ENCODE peak calls at places on chromosomes 7 and 10, in six cellular contexts. L, T, X, S, V and P are unnamed samples.

GRCh38 chr7:39587393-39587792 is 21.2 kb downstream of the YAE1 start:
- DNase-seq in L (peak), T (peak), X (no peak), S (no peak), V (no peak), P (peak)

GRCh38 chr7:120927454-120928103 is 23.0 kb upstream of the ING3 start:
- DNase-seq in L (no peak), T (no peak), X (no peak), S (no peak), V (no peak), P (no peak)

GRCh38 chr7:94405506-94405905 is 10.8 kb downstream of the COL1A2 start:
- DNase-seq in L (peak), T (peak), X (no peak), S (no peak), V (no peak), P (no peak)

GRCh38 chr10:14588084-14588937 is 186.4 kb downstream of the FAM107B start:
- DNase-seq in L (peak), T (peak), X (peak), S (no peak), V (no peak), P (peak)

GRCh38 chr10:132493246-132493755 is 44.3 kb upstream of the INPP5A start:
- DNase-seq in L (no peak), T (no peak), X (no peak), S (no peak), V (no peak), P (no peak)

GRCh38 chr7:144827581-144828139 is 8.2 kb downstream of the TPK1 start:
- DNase-seq in L (peak), T (peak), X (no peak), S (no peak), V (no peak), P (peak)

GRCh38 chr7:5606235-5606634 is 175.2 kb downstream of the RNF216 start:
- DNase-seq in L (no peak), T (no peak), X (no peak), S (no peak), V (no peak), P (no peak)

GRCh38 chr10:33390046-33390445 is 55.6 kb upstream of the NRP1 start:
- DNase-seq in L (no peak), T (no peak), X (no peak), S (no peak), V (no peak), P (peak)

GRCh38 chr7:75623390-75624133 is 115.2 kb downstream of the HIP1 start:
- DNase-seq in L (peak), T (no peak), X (no peak), S (no peak), V (no peak), P (peak)

GRCh38 chr7:73827568-73828106 is 3.2 kb upstream of the CLDN4 start:
- DNase-seq in L (no peak), T (no peak), X (no peak), S (peak), V (no peak), P (no peak)

GRCh38 chr7:118974836-118975235 is 750.3 kb downstream of the ANKRD7 start:
- DNase-seq in L (no peak), T (no peak), X (no peak), S (no peak), V (no peak), P (no peak)

GRCh38 chr7:12923971-12924370 is 236.5 kb downstream of the ARL4A start:
- DNase-seq in L (peak), T (peak), X (no peak), S (no peak), V (no peak), P (no peak)

GRCh38 chr7:2651847-2652735 is 20.3 kb downstream of the TTYH3 start:
- DNase-seq in L (no peak), T (no peak), X (no peak), S (no peak), V (no peak), P (no peak)

GRCh38 chr7:86939197-86939814 is 120.1 kb downstream of the ELAPOR2 start:
- DNase-seq in L (peak), T (peak), X (no peak), S (peak), V (peak), P (peak)

GRCh38 chr10:79249156-79250121 is 97.8 kb upstream of the PPIF start:
- DNase-seq in L (no peak), T (no peak), X (peak), S (no peak), V (peak), P (no peak)

GRCh38 chr10:62528441-62528840 is 154.3 kb downstream of the ZNF365 start:
- DNase-seq in L (no peak), T (no peak), X (peak), S (no peak), V (peak), P (no peak)

GRCh38 chr7:96670338-96671289 is 39.0 kb downstream of the SEM1 start:
- DNase-seq in L (no peak), T (no peak), X (no peak), S (no peak), V (no peak), P (no peak)

GRCh38 chr7:76073335-76073990 is 25.6 kb downstream of the MDH2 start:
- DNase-seq in L (no peak), T (no peak), X (no peak), S (no peak), V (no peak), P (no peak)

GRCh38 chr10:62818426-62819011 is 2.4 kb upstream of the EGR2 start:
- DNase-seq in L (peak), T (peak), X (peak), S (peak), V (no peak), P (peak)

GRCh38 chr7:88546808-88547207 is 212.7 kb upstream of the ZNF804B start:
- DNase-seq in L (peak), T (peak), X (peak), S (peak), V (peak), P (peak)

GRCh38 chr10:111973306-111973705 is 210.3 kb downstream of the GPAM start:
- DNase-seq in L (peak), T (no peak), X (no peak), S (no peak), V (no peak), P (no peak)

GRCh38 chr7:101386177-101386557 is 23.5 kb downstream of the COL26A1 start:
- DNase-seq in L (no peak), T (no peak), X (no peak), S (no peak), V (no peak), P (no peak)

GRCh38 chr7:104758504-104758903 is 255.5 kb upstream of the KMT2E start:
- DNase-seq in L (peak), T (no peak), X (no peak), S (no peak), V (no peak), P (peak)

GRCh38 chr10:57849726-57850357 is 417.9 kb downstream of the IPMK start:
- DNase-seq in L (peak), T (peak), X (no peak), S (no peak), V (no peak), P (peak)

GRCh38 chr10:12727832-12728215 is 273.7 kb downstream of the CCDC3 start:
- DNase-seq in L (no peak), T (no peak), X (no peak), S (no peak), V (no peak), P (peak)

GRCh38 chr10:6292741-6293151 is 90.0 kb downstream of the PFKFB3 start:
- DNase-seq in L (peak), T (no peak), X (no peak), S (no peak), V (no peak), P (no peak)

GRCh38 chr7:95845007-95845406 is 72.7 kb downstream of the DYNC1I1 start:
- DNase-seq in L (no peak), T (peak), X (no peak), S (no peak), V (no peak), P (peak)

GRCh38 chr10:63819753-63820347 is 298.6 kb downstream of the REEP3 start:
- DNase-seq in L (peak), T (peak), X (no peak), S (peak), V (peak), P (peak)

GRCh38 chr7:91068136-91068795 is 196.0 kb upstream of the FZD1 start:
- DNase-seq in L (no peak), T (no peak), X (no peak), S (no peak), V (no peak), P (no peak)

GRCh38 chr10:36263871-36264270 is 621.8 kb upstream of the FZD8 start:
- DNase-seq in L (no peak), T (peak), X (no peak), S (no peak), V (no peak), P (peak)

GRCh38 chr10:59181668-59182067 is 5.2 kb downstream of the PHYHIPL start:
- DNase-seq in L (peak), T (peak), X (peak), S (peak), V (peak), P (peak)

GRCh38 chr7:28758186-28758585 is 199.9 kb downstream of the TRIL start:
- DNase-seq in L (no peak), T (no peak), X (no peak), S (no peak), V (no peak), P (no peak)

GRCh38 chr10:117413928-117414618 is 38.8 kb upstream of the PDZD8 start:
- DNase-seq in L (peak), T (no peak), X (no peak), S (no peak), V (no peak), P (peak)

GRCh38 chr10:51638737-51639136 is 60.7 kb downstream of the CSTF2T start:
- DNase-seq in L (no peak), T (no peak), X (no peak), S (no peak), V (no peak), P (no peak)
- TF ChIP-seq CTCF in L (no peak), T (no peak), X (no peak), S (no peak), V (no peak), P (peak)

GRCh38 chr7:47500103-47500563 is 81.8 kb downstream of the TNS3 start:
- DNase-seq in L (no peak), T (no peak), X (no peak), S (peak), V (no peak), P (no peak)

GRCh38 chr7:47501406-47501805 is 80.5 kb downstream of the TNS3 start:
- DNase-seq in L (peak), T (peak), X (no peak), S (no peak), V (no peak), P (peak)

GRCh38 chr7:47504546-47505316 is 77.2 kb downstream of the TNS3 start:
- DNase-seq in L (no peak), T (no peak), X (no peak), S (no peak), V (no peak), P (no peak)

GRCh38 chr7:47503283-47503682 is 78.6 kb downstream of the TNS3 start:
- DNase-seq in L (peak), T (peak), X (no peak), S (no peak), V (no peak), P (peak)

GRCh38 chr7:47502240-47502877 is 79.6 kb downstream of the TNS3 start:
- DNase-seq in L (no peak), T (peak), X (no peak), S (no peak), V (no peak), P (no peak)
- TF ChIP-seq CTCF in L (no peak), T (peak), X (no peak), S (no peak), V (no peak), P (no peak)

GRCh38 chr10:71302451-71302850 is 16.6 kb upstream of the SLC29A3 start:
- DNase-seq in L (no peak), T (no peak), X (no peak), S (no peak), V (no peak), P (no peak)

GRCh38 chr10:71301371-71301916 is 17.6 kb upstream of the SLC29A3 start:
- DNase-seq in L (no peak), T (no peak), X (no peak), S (no peak), V (no peak), P (no peak)

GRCh38 chr10:71300555-71301370 is 18.3 kb upstream of the SLC29A3 start:
- DNase-seq in L (no peak), T (no peak), X (no peak), S (no peak), V (no peak), P (no peak)

GRCh38 chr10:71303569-71303907 is 15.5 kb upstream of the SLC29A3 start:
- DNase-seq in L (no peak), T (no peak), X (no peak), S (no peak), V (no peak), P (no peak)

GRCh38 chr10:71302874-71303568 is 16.0 kb upstream of the SLC29A3 start:
- DNase-seq in L (peak), T (peak), X (peak), S (no peak), V (peak), P (peak)
- TF ChIP-seq CTCF in L (peak), T (peak), X (peak), S (peak), V (peak), P (peak)

DNA sequence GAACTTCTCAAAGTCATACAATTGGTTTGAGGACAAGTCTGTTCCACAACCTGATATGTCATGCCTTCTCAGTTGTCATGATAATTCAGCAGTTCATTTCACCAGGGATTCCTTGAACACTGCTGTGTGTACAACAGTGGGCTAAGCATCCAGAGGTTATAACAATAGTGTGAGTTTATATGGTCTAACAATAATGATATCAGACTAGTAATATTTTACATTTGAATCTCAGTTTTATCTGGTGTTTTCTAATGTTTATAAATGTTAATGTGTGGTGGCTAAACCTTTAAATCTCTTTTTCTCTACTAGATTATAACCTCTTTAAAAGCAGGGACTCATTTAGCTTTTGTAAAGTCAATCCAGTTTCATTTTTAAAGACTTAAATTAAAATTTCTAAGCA is 48.7 kb downstream of the BTRC start:
- DNase-seq in L (no peak), T (no peak), X (no peak), S (no peak), V (no peak), P (no peak)
- TF ChIP-seq CTCF in L (no peak), T (no peak), X (no peak), S (no peak), V (no peak), P (no peak)

GRCh38 chr7:106048621-106049020 is 63.5 kb downstream of the SYPL1 start:
- DNase-seq in L (peak), T (no peak), X (no peak), S (no peak), V (no peak), P (no peak)

GRCh38 chr7:106049139-106049725 is 62.9 kb downstream of the SYPL1 start:
- DNase-seq in L (no peak), T (no peak), X (no peak), S (no peak), V (peak), P (no peak)

GRCh38 chr7:106047818-106048490 is 64.2 kb downstream of the SYPL1 start:
- DNase-seq in L (no peak), T (no peak), X (no peak), S (no peak), V (no peak), P (no peak)

GRCh38 chr7:106050743-106051110 is 61.4 kb downstream of the SYPL1 start:
- DNase-seq in L (peak), T (peak), X (no peak), S (no peak), V (no peak), P (peak)

GRCh38 chr7:106050002-106050742 is 61.9 kb downstream of the SYPL1 start:
- DNase-seq in L (peak), T (peak), X (no peak), S (no peak), V (no peak), P (peak)
- TF ChIP-seq CTCF in L (peak), T (peak), X (no peak), S (no peak), V (peak), P (peak)

DNA sequence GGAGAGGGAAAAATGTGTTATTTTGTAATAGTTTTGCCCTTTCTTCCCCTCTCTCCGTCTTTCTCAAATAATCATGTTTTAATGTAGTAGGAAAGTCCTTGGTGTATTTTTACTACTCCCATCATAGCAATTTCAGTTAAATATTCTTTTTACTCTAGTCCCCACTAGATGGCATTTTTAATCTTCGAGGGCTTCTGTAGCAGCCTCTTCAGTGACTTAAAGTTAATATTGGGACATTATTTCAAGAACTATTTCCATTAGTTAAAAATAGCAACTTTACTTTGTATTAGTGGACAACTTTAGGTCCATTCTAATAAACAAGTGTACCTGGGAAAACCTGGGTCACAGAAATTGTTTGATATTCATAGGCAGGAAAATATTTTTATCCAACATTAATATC is 23.0 kb downstream of the EDRF1 start:
- DNase-seq in L (peak), T (peak), X (no peak), S (no peak), V (peak), P (peak)
- TF ChIP-seq CTCF in L (peak), T (peak), X (no peak), S (peak), V (peak), P (peak)

GRCh38 chr7:122532406-122533269 is 166.3 kb downstream of the RNF133 start:
- DNase-seq in L (peak), T (peak), X (peak), S (no peak), V (no peak), P (peak)
- TF ChIP-seq CTCF in L (peak), T (peak), X (peak), S (peak), V (peak), P (peak)